ENCODE peak calls at places on chromosome 4, in eight cellular contexts. R is tibial artery; J is CD8-positive, alpha-beta T cell; K is AG04449; P is astrocyte of the spinal cord; Y is ovary; H is Calu3; S is upper lobe of left lung. V is an unnamed sample.

GRCh38 chr4:2832309-2832980 is 11.2 kb upstream of the ADD1 start:
- DNase-seq in R (peak; percentile 37), J (no peak), K (no peak), P (no peak), Y (peak; percentile 13), H (no peak), S (peak; percentile 53), V (peak; percentile 65)

GRCh38 chr4:43776371-43776770 is 672.2 kb downstream of the KCTD8 start:
- DNase-seq in R (no peak), J (no peak), K (no peak), P (peak; percentile 17), Y (no peak), H (no peak), S (no peak), V (no peak)

GRCh38 chr4:77433102-77433733 is 172.4 kb upstream of the CXCL13 start:
- DNase-seq in R (no peak), J (no peak), K (no peak), P (peak; percentile 43), Y (no peak), H (peak; percentile 20), S (no peak), V (no peak)

GRCh38 chr4:156685308-156685707 is 286.3 kb downstream of the PDGFC start:
- DNase-seq in R (no peak), J (no peak), K (no peak), P (no peak), Y (no peak), H (no peak), S (no peak), V (no peak)

GRCh38 chr4:84971319-84971932 is 4.9 kb upstream of the WDFY3 start:
- DNase-seq in R (no peak), J (no peak), K (no peak), P (peak; percentile 69), Y (no peak), H (no peak), S (no peak), V (no peak)

GRCh38 chr4:109009909-109010308 is 247.1 kb upstream of the ETNPPL start:
- DNase-seq in R (no peak), J (no peak), K (peak; percentile 59), P (no peak), Y (no peak), H (no peak), S (no peak), V (no peak)

GRCh38 chr4:67762091-67762490 is 7.9 kb upstream of the GNRHR start:
- DNase-seq in R (no peak), J (no peak), K (no peak), P (peak; percentile 59), Y (no peak), H (no peak), S (no peak), V (no peak)

GRCh38 chr4:3285558-3286334 is 7.1 kb upstream of the RGS12 start:
- DNase-seq in R (peak; percentile 69), J (no peak), K (no peak), P (peak; percentile 51), Y (no peak), H (peak; percentile 7), S (peak; percentile 74), V (peak; percentile 55)

GRCh38 chr4:145075742-145076472 is 22.1 kb downstream of the ANAPC10 start:
- DNase-seq in R (no peak), J (no peak), K (no peak), P (no peak), Y (no peak), H (no peak), S (no peak), V (no peak)

GRCh38 chr4:129806986-129807385 is 711.0 kb downstream of the C4orf33 start:
- DNase-seq in R (no peak), J (no peak), K (no peak), P (no peak), Y (no peak), H (no peak), S (no peak), V (no peak)

GRCh38 chr4:67459164-67459563 is 86.1 kb downstream of the CENPC start:
- DNase-seq in R (no peak), J (no peak), K (no peak), P (peak; percentile 13), Y (no peak), H (no peak), S (no peak), V (no peak)

GRCh38 chr4:75107703-75108612 is 175.0 kb downstream of the PARM1 start:
- DNase-seq in R (no peak), J (no peak), K (no peak), P (no peak), Y (no peak), H (no peak), S (no peak), V (no peak)

GRCh38 chr4:134865675-134866074 is 664.1 kb upstream of the PABPC4L start:
- DNase-seq in R (no peak), J (no peak), K (no peak), P (no peak), Y (no peak), H (no peak), S (no peak), V (no peak)
- TF ChIP-seq CTCF in R (no peak), J (no peak), K (no peak), P (no peak), Y (no peak), H (no peak), S (no peak), V (no peak)

DNA sequence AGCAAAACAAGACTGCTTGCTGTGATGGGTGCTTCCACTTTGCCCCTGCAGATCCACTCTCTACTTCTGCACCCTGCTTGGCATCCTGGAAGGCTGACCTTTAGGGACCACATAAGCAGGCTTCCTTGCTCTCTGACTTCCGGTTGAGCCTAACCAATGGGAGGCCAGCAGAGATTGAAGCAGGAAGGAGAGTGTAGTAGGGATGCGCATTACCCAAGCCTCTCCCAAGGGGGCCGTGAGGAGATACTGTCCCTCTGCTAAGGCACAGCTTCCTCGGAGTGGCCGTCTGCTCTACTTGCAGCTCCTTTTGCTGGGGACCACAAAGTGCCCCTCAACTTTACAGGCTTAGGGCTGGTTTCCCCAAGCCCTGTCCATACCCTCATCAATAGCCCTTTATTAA is 624.3 kb upstream of the TENM3 start:
- DNase-seq in R (no peak), J (no peak), K (no peak), P (no peak), Y (no peak), H (no peak), S (no peak), V (no peak)
- TF ChIP-seq CTCF in R (no peak), J (no peak), K (no peak), P (no peak), Y (no peak), H (no peak), S (no peak), V (no peak)

GRCh38 chr4:185304944-185305690 is 90.6 kb downstream of the LRP2BP start:
- DNase-seq in R (no peak), J (no peak), K (no peak), P (peak; percentile 29), Y (no peak), H (peak; percentile 28), S (no peak), V (no peak)
- TF ChIP-seq CTCF in R (no peak), J (peak; percentile 42), K (peak; percentile 41), P (peak; percentile 68), Y (no peak), H (no peak), S (no peak), V (no peak)

GRCh38 chr4:139564502-139564901 is 8.5 kb upstream of the SETD7 start:
- DNase-seq in R (no peak), J (no peak), K (no peak), P (no peak), Y (no peak), H (no peak), S (no peak), V (no peak)
- TF ChIP-seq CTCF in R (no peak), J (no peak), K (no peak), P (peak; percentile 20), Y (no peak), H (no peak), S (no peak), V (no peak)

DNA sequence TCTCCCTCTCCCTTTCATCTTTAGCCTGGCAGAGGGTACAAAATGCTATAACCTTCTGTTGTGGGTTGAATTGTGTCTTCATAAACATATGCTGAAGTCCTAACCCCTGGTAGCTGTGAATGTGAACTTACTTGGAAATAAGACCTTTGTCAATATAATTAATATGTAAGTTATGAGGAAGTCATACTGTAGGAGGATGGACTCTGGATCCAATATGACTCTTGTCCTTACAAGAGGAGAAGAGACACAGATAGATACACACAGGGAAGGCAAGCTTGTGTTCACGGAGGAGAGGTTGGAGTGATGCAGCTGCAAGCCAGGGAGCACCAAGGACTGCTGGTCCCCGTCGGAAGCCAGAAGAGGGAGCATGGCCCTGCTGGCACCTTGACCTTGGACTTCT is 94.7 kb downstream of the SLC2A9 start:
- DNase-seq in R (no peak), J (no peak), K (no peak), P (no peak), Y (no peak), H (no peak), S (no peak), V (no peak)
- TF ChIP-seq CTCF in R (no peak), J (no peak), K (no peak), P (no peak), Y (no peak), H (no peak), S (no peak), V (no peak)

DNA sequence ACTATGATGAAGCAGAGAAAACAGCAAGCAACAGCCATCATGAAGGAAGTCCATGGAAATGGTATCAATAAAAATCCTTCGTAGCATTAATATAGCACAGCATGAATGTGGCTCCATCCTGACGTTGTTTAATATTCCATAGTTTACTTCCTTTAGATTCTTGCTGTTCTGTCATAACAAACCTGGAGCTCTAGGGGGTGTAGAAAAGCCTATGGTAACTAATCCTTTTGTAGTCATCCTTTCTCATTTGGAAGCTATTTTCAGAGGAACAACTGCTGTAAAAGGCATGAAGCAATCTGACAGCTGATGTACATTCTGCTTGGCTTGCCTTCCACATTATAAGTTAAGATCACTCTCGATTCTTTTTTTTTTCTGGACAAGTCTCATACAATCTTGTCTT is 909 bp downstream of the MYOZ2 start:
- DNase-seq in R (no peak), J (no peak), K (no peak), P (no peak), Y (no peak), H (no peak), S (no peak), V (no peak)
- TF ChIP-seq CTCF in R (no peak), J (no peak), K (no peak), P (no peak), Y (no peak), H (no peak), S (no peak), V (no peak)